ENCODE peak calls at places on chromosomes 11 and 22, in nine cellular contexts. F is lower leg skin, B is sigmoid colon, P is IMR-90, D is K562, I is colonic mucosa, Z is astrocyte of the spinal cord, K is skeletal muscle cell, R is esophagus squamous epithelium. U is an unnamed sample.

GRCh38 chr11:68370211-68371111 is 58.1 kb downstream of the LRP5 start:
- DNase-seq in K (no peak), F (no peak), I (no peak), D (no peak), Z (no peak), P (no peak), B (no peak), R (no peak), U (peak; percentile 31)

GRCh38 chr11:13963169-13963948 is 836 bp downstream of the SPON1 start:
- DNase-seq in D (peak; percentile 7), B (peak; percentile 72), F (no peak), I (peak; percentile 64), Z (no peak), R (no peak), P (peak; percentile 17), K (no peak), U (no peak)

GRCh38 chr11:78067704-78068103 is 4.0 kb downstream of the THRSP start:
- DNase-seq in R (no peak), D (no peak), F (no peak), B (no peak), I (no peak), Z (no peak), K (no peak), P (no peak), U (no peak)

GRCh38 chr11:67504023-67504949 is 877 bp downstream of the PITPNM1 start:
- DNase-seq in B (no peak), R (no peak), D (peak; percentile 75), I (no peak), K (no peak), P (no peak), F (no peak), Z (peak; percentile 15), U (peak; percentile 12)

GRCh38 chr11:103091441-103091809 is 535 bp downstream of the DCUN1D5 start:
- DNase-seq in D (peak; percentile 62), R (no peak), K (no peak), F (no peak), P (peak; percentile 41), Z (peak; percentile 22), I (peak; percentile 56), B (peak; percentile 74), U (peak; percentile 37)

GRCh38 chr11:44658451-44658850 is 68.3 kb upstream of the TSPAN18 start:
- DNase-seq in K (no peak), F (no peak), Z (no peak), B (no peak), R (no peak), D (peak; percentile 15), I (no peak), P (peak; percentile 13), U (peak; percentile 25)

GRCh38 chr22:23219787-23220484 is 39.6 kb downstream of the BCR start:
- DNase-seq in Z (peak; percentile 47), D (no peak), P (peak; percentile 61), B (no peak), F (no peak), I (peak; percentile 49), K (no peak), R (no peak), U (peak; percentile 53)

GRCh38 chr11:116515666-116516184 is 257.1 kb downstream of the BUD13 start:
- DNase-seq in K (no peak), I (peak; percentile 24), P (no peak), B (no peak), R (no peak), F (no peak), Z (no peak), D (no peak), U (no peak)

GRCh38 chr11:8036986-8037385 is 44.0 kb upstream of the TUB start:
- DNase-seq in P (no peak), Z (no peak), B (no peak), I (no peak), D (no peak), F (no peak), R (no peak), K (no peak), U (no peak)

GRCh38 chr22:28939394-28939793 is 56.0 kb downstream of the ZNRF3 start:
- DNase-seq in B (no peak), K (no peak), Z (no peak), R (no peak), P (no peak), F (no peak), I (no peak), D (no peak), U (no peak)

GRCh38 chr11:61679893-61680621 is at the start of gene DAGLA:
- DNase-seq in F (peak; percentile 47), D (peak; percentile 93), K (no peak), Z (peak; percentile 44), P (peak; percentile 43), B (peak; percentile 85), I (peak; percentile 75), R (no peak), U (no peak)
- H3K4me3 ChIP-seq in F (no peak within 1 kb of the TSS), D (peak within 1 kb of the TSS; percentile 33), K (peak within 1 kb of the TSS; percentile 52), Z (peak within 1 kb of the TSS; percentile 31), P (peak within 1 kb of the TSS; percentile 54), B (peak within 1 kb of the TSS; percentile 53), I (peak within 1 kb of the TSS; percentile 45), R (peak within 1 kb of the TSS; percentile 42), U (peak within 1 kb of the TSS; percentile 60)

GRCh38 chr11:40295466-40295865 is 1164.0 kb downstream of the LRRC4C start:
- DNase-seq in R (no peak), D (no peak), Z (no peak), P (no peak), F (no peak), I (no peak), B (no peak), K (no peak), U (no peak)

GRCh38 chr11:40294343-40294723 is 1165.1 kb downstream of the LRRC4C start:
- DNase-seq in K (no peak), B (no peak), F (no peak), D (no peak), I (no peak), P (no peak), Z (no peak), R (no peak), U (no peak)

GRCh38 chr11:40291304-40292100 is 1168.0 kb downstream of the LRRC4C start:
- DNase-seq in Z (no peak), F (no peak), R (no peak), B (no peak), I (no peak), D (no peak), P (no peak), K (no peak), U (no peak)

GRCh38 chr11:40293655-40294342 is 1165.7 kb downstream of the LRRC4C start:
- DNase-seq in B (peak; percentile 80), I (peak; percentile 37), P (peak; percentile 92), R (no peak), Z (peak; percentile 93), F (peak; percentile 35), K (peak; percentile 66), D (peak; percentile 64), U (peak; percentile 75)

DNA sequence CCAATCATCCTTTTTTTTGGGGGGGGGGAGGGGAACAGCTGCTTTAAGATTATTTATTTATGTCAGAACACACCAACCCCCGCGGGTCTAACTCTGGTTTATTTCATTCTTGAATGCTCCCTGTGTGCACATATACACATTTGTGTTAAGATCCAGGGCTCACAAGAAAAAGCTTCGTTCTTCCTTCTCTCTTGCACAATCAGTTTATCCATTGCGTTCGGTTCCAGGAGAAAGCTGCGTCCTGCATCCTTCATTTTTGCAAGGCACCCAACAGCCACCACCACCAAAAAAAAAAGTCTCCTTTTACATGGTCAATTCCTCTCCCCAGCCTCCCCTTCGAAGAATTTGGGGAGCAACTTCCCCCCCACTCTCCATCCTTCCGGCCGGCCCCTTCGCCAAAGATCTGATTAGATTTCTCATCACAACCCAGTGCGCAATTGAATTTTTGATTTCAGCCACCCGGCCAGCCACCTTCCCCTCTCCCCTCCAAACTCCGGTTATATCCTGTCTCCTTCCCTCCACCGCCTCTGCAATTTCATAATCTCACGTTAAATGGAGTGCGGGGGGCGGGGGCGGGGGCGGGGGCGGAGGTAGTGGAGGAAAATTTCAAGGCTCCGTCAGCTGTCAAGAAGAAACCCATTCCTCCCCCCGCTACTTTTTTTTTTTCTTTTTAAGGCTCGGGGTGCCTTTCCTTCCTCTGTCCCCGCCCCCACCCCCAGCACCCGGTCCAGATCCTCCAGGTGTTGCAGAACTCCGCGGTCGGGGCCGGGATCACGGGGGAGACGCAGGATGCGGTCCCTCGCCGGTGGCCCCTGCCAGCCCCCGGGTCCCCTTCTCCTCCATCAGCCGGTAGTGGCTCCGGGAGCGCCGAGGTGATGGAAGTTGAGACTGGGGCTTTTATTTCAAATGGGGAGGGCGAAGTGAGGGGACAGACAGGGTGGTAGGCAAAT is 1166.5 kb downstream of the LRRC4C start:
- DNase-seq in P (no peak), R (no peak), K (no peak), Z (no peak), B (peak; percentile 69), I (no peak), D (no peak), F (no peak), U (no peak)
- H3K4me3 ChIP-seq in P (peak overlapping the region; percentile 63), R (peak overlapping the region; percentile 37), K (peak overlapping the region; percentile 59), Z (peak overlapping the region; percentile 69), B (peak overlapping the region; percentile 57), I (peak overlapping the region; percentile 21), D (no peak overlapping the region), F (peak overlapping the region; percentile 11), U (peak overlapping the region; percentile 67)

DNA sequence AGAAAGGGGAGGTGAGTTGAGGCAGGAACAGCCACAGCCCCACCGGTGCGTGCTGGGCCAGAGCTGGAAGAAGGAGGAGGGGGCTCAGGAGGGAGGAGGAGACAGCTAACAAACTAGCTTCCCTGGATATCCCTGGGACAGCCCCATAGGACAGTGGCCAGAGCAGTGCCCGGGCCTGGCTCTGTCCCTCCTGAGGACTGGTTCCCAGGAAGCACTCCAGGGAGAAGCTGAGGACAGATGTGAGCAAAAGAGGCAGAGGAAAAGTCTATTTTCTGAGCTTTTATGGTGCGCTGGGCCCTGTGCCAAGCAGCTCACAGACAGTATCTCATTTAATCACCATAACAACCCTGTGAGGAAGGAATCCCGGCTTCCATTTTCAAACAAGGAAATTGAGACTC is 8.3 kb downstream of the DCHS1 start:
- DNase-seq in I (peak; percentile 34), P (peak; percentile 56), R (no peak), F (no peak), Z (peak; percentile 32), K (no peak), D (no peak), B (peak; percentile 71), U (peak; percentile 29)
- H3K4me3 ChIP-seq in I (no peak overlapping the region), P (no peak overlapping the region), R (no peak overlapping the region), F (no peak overlapping the region), Z (no peak overlapping the region), K (no peak overlapping the region), D (no peak overlapping the region), B (no peak overlapping the region), U (no peak overlapping the region)

DNA sequence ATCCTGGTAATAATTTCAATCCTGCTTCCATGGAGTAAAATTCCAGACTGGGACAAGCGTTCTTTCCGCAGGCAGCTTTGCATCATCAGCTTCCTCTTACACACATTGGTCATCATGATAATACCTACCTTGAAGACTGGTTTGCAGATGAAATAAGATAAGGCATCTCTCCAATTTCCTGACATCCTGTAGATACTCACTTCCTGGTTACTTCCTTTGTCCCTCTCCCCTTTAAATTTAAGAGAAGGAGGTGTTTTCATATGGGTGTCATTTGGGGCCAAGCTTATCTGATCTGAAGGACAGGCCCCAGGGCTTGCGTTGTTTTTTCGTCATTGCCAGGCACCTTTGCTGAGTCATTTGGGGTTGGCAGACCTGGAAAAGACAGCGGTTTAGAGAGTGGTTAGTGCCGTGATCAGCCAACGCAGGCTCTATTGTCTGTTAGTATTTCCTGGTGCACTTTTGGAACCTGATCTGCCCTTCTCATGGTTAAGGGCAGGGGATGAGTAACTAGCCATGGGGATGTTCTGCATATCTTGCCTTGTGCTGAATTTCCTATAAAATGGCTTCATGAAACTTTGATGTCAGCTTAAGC is 24.1 kb downstream of the GRAMD1B start:
- DNase-seq in I (no peak), R (no peak), P (peak; percentile 61), F (no peak), D (no peak), B (no peak), Z (peak; percentile 58), K (no peak), U (peak; percentile 9)
- H3K4me3 ChIP-seq in I (no peak overlapping the region), R (no peak overlapping the region), P (no peak overlapping the region), F (no peak overlapping the region), D (no peak overlapping the region), B (no peak overlapping the region), Z (no peak overlapping the region), K (no peak overlapping the region), U (no peak overlapping the region)

GRCh38 chr11:70364745-70365535 is 33.4 kb upstream of the CTTN start:
- DNase-seq in I (no peak), B (no peak), D (no peak), R (no peak), K (no peak), P (no peak), Z (no peak), F (no peak), U (no peak)
- H3K4me3 ChIP-seq in I (no peak overlapping the region), B (no peak overlapping the region), D (no peak overlapping the region), R (no peak overlapping the region), K (no peak overlapping the region), P (no peak overlapping the region), Z (no peak overlapping the region), F (no peak overlapping the region), U (no peak overlapping the region)